ENCODE peak calls at places on chromosome 21, in seven cellular contexts. A, Y, E, Z, M, S and P are unnamed samples.

GRCh38 chr21:43331962-43332458 is 94.9 kb downstream of the SIK1 start:
- DNase-seq in A (no peak), Y (peak), E (peak), Z (peak), M (peak), S (peak), P (no peak)

GRCh38 chr21:31405638-31406037 is 61.6 kb upstream of the TIAM1 start:
- DNase-seq in A (no peak), Y (no peak), E (no peak), Z (no peak), M (no peak), S (no peak), P (no peak)

GRCh38 chr21:42684109-42684916 is 30.9 kb downstream of the PDE9A start:
- DNase-seq in A (peak), Y (no peak), E (no peak), Z (no peak), M (no peak), S (no peak), P (no peak)

GRCh38 chr21:37008705-37009104 is 2.2 kb downstream of the RIPPLY3 start:
- DNase-seq in A (no peak), Y (no peak), E (peak), Z (no peak), M (no peak), S (no peak), P (no peak)

GRCh38 chr21:30340714-30341573 is 3.5 kb upstream of the KRTAP27-1 start:
- DNase-seq in A (no peak), Y (peak), E (peak), Z (no peak), M (peak), S (no peak), P (no peak)

GRCh38 chr21:16072692-16073091 is 342.9 kb downstream of the USP25 start:
- DNase-seq in A (no peak), Y (no peak), E (peak), Z (no peak), M (no peak), S (no peak), P (no peak)

GRCh38 chr21:29347274-29347681 is 48.6 kb downstream of the BACH1 start:
- DNase-seq in A (no peak), Y (no peak), E (no peak), Z (no peak), M (peak), S (no peak), P (no peak)

GRCh38 chr21:35204850-35205564 is 155.9 kb upstream of the RUNX1 start:
- DNase-seq in A (peak), Y (peak), E (peak), Z (no peak), M (no peak), S (peak), P (peak)

GRCh38 chr21:41369915-41370839 is 8.3 kb downstream of the MX2 start:
- DNase-seq in A (peak), Y (no peak), E (peak), Z (no peak), M (no peak), S (no peak), P (peak)

GRCh38 chr21:25342811-25343210 is 264.5 kb downstream of the MRPL39 start:
- DNase-seq in A (no peak), Y (no peak), E (no peak), Z (no peak), M (no peak), S (no peak), P (no peak)

GRCh38 chr21:36747114-36747814 is 48.3 kb downstream of the SIM2 start:
- DNase-seq in A (no peak), Y (no peak), E (no peak), Z (no peak), M (no peak), S (no peak), P (no peak)

GRCh38 chr21:42862774-42863503 is 16.4 kb downstream of the WDR4 start:
- DNase-seq in A (no peak), Y (no peak), E (no peak), Z (no peak), M (no peak), S (no peak), P (no peak)

GRCh38 chr21:38311091-38311490 is 54.3 kb downstream of the KCNJ15 start:
- DNase-seq in A (no peak), Y (no peak), E (no peak), Z (no peak), M (no peak), S (no peak), P (no peak)

GRCh38 chr21:46637952-46638746 is 2.7 kb downstream of the PRMT2 start:
- DNase-seq in A (no peak), Y (no peak), E (no peak), Z (no peak), M (no peak), S (no peak), P (no peak)

GRCh38 chr21:31780944-31781343 is 49.0 kb upstream of the SCAF4 start:
- DNase-seq in A (no peak), Y (no peak), E (no peak), Z (no peak), M (no peak), S (no peak), P (no peak)

GRCh38 chr21:37863842-37864241 is 52.4 kb downstream of the KCNJ6 start:
- DNase-seq in A (no peak), Y (no peak), E (no peak), Z (no peak), M (no peak), S (no peak), P (no peak)

GRCh38 chr21:37047079-37047478 is 25.8 kb downstream of the PIGP start:
- DNase-seq in A (no peak), Y (no peak), E (no peak), Z (no peak), M (no peak), S (no peak), P (no peak)

GRCh38 chr21:35134299-35134698 is 85.2 kb upstream of the RUNX1 start:
- DNase-seq in A (no peak), Y (no peak), E (no peak), Z (no peak), M (no peak), S (no peak), P (no peak)

GRCh38 chr21:42425603-42425985 is 21.9 kb downstream of the UBASH3A start:
- DNase-seq in A (no peak), Y (no peak), E (no peak), Z (no peak), M (no peak), S (no peak), P (no peak)

GRCh38 chr21:25506887-25507286 is 100.4 kb downstream of the MRPL39 start:
- DNase-seq in A (no peak), Y (no peak), E (no peak), Z (no peak), M (no peak), S (no peak), P (no peak)

GRCh38 chr21:24014381-24014780 is 1592.9 kb downstream of the MRPL39 start:
- DNase-seq in A (no peak), Y (no peak), E (no peak), Z (no peak), M (no peak), S (no peak), P (no peak)
- TF ChIP-seq CTCF in A (peak), Y (no peak), E (no peak), Z (no peak), M (no peak), S (no peak), P (peak)

DNA sequence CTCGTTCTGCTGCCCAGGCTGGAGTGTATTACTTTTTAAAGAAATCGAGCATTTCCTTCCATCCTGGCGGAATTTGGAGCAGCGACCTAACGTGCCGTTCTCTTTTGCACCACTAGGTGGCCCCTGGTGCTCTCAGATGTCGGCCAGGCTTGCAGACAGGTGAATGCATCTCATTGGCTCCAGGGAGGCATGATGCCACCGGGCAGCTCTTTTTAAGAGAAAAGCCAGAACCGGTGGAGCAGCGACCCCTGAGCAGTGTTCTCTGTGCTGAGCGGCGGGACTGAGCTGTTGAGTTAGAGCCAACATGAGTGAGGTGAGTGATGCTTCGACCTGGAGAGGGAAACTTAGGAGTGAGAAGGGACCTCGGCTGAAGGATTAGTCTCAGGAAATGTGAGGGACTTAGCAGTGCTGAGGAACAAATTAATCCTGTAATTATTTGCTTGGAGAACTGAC is at the start of gene PCP4:
- DNase-seq in A (no peak), Y (peak), E (peak), Z (peak), M (peak), S (peak), P (peak)
- H3K4me3 ChIP-seq in A (no peak), Y (peak), E (no peak), Z (no peak), M (no peak), S (peak), P (no peak)

GRCh38 chr21:45132841-45133573 is 58.6 kb downstream of the ADARB1 start:
- DNase-seq in A (no peak), Y (peak), E (no peak), Z (no peak), M (peak), S (no peak), P (peak)
- TF ChIP-seq POLR2A in A (no peak), Y (no peak), E (no peak), Z (no peak), M (no peak), S (no peak), P (no peak)

DNA sequence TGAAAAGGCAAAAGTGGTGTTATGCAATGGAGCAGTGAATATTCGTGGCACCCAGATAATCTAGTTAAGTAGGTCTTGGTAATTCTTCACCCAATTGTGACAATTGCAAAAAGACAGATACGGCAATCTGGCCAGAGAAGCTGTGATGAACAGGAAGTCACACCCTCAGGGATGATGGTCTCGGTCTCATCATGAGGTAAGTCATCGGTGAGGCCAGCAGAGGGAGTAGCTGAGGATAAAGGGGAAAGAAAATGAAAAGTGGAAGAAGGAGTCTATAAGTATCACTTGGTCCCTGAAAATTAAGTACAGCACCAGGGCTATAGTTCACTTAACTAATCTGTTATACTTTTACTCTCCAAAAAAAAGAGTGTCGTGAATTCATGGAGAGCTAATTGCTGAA is 258.8 kb upstream of the NCAM2 start:
- DNase-seq in A (no peak), Y (no peak), E (no peak), Z (no peak), M (no peak), S (no peak), P (no peak)
- TF ChIP-seq CTCF in A (no peak), Y (no peak), E (no peak), Z (no peak), M (no peak), S (no peak), P (peak)